ENCODE peak calls at places on chromosomes 7 and 10, in eight cellular contexts. I is mammary epithelial cell; U is transverse colon; N is cardiac muscle cell; J is CD8-positive, alpha-beta T cell; S is left ventricle myocardium inferior; K is neuronal stem cell; L is lung. G is an unnamed sample.
A peak's percentile ranks its signal among the peaks of the same experiment; 100 is the strongest.

GRCh38 chr10:100776671-100777070 is 31.3 kb downstream of the PAX2 start:
- DNase-seq in U (no peak), N (no peak), L (no peak), J (no peak), I (no peak), S (no peak), K (no peak), G (no peak)

GRCh38 chr7:73652541-73652949 is 15.1 kb upstream of the VPS37D start:
- DNase-seq in K (no peak), L (no peak), S (no peak), N (no peak), U (peak; percentile 55), I (no peak), J (no peak), G (no peak)

GRCh38 chr10:3239066-3239919 is 66.7 kb upstream of the PITRM1 start:
- DNase-seq in J (peak; percentile 59), S (peak; percentile 72), U (peak; percentile 83), K (peak; percentile 46), I (peak; percentile 26), L (peak; percentile 75), N (peak; percentile 81), G (peak; percentile 59)

GRCh38 chr10:116891208-116891607 is 41.9 kb downstream of the ENO4 start:
- DNase-seq in L (no peak), S (peak; percentile 60), U (peak; percentile 67), I (peak; percentile 80), J (no peak), N (peak; percentile 88), K (no peak), G (peak; percentile 78)

GRCh38 chr10:100008708-100009282 is 952 bp downstream of the DNMBP start:
- DNase-seq in S (no peak), N (no peak), K (no peak), J (no peak), I (no peak), L (no peak), U (no peak), G (no peak)

GRCh38 chr10:118209215-118209614 is 132.9 kb downstream of the FAM204A start:
- DNase-seq in J (no peak), L (no peak), I (peak; percentile 26), U (no peak), K (no peak), S (no peak), N (no peak), G (no peak)

GRCh38 chr7:28904539-28905143 is 53.5 kb downstream of the TRIL start:
- DNase-seq in K (no peak), U (no peak), L (no peak), J (no peak), I (no peak), N (peak; percentile 22), S (no peak), G (no peak)

GRCh38 chr10:79446451-79447020 is 1.1 kb upstream of the ZCCHC24 start:
- DNase-seq in U (peak; percentile 58), N (peak; percentile 53), K (peak; percentile 68), L (peak; percentile 73), I (no peak), J (no peak), S (peak; percentile 78), G (peak; percentile 67)

GRCh38 chr7:92953657-92954056 is 117.3 kb upstream of the CDK6 start:
- DNase-seq in N (peak; percentile 6), S (no peak), L (no peak), U (no peak), K (no peak), J (no peak), I (no peak), G (no peak)

GRCh38 chr7:143391462-143392404 is 10.6 kb downstream of the ZYX start:
- DNase-seq in S (peak; percentile 71), J (no peak), I (no peak), K (no peak), N (peak; percentile 91), U (peak; percentile 57), L (no peak), G (no peak)

GRCh38 chr10:43075612-43076003 is 1.3 kb upstream of the RET start:
- DNase-seq in U (no peak), K (no peak), S (no peak), L (no peak), I (peak; percentile 14), N (no peak), J (no peak), G (no peak)

GRCh38 chr7:143892527-143893300 is 9.3 kb downstream of the TCAF1 start:
- DNase-seq in N (peak; percentile 57), U (no peak), I (peak; percentile 35), S (no peak), K (no peak), L (no peak), J (no peak), G (no peak)

GRCh38 chr7:117212969-117213877 is 109.6 kb downstream of the WNT2 start:
- DNase-seq in K (peak; percentile 54), U (peak; percentile 43), L (peak; percentile 52), N (peak; percentile 72), I (peak; percentile 38), J (peak; percentile 9), S (peak; percentile 24), G (peak; percentile 70)

GRCh38 chr7:30656611-30657010 is 25.6 kb downstream of the CRHR2 start:
- DNase-seq in L (no peak), U (no peak), K (no peak), I (no peak), J (no peak), S (no peak), N (no peak), G (no peak)

GRCh38 chr10:122657255-122657654 is 42.4 kb downstream of the C10orf120 start:
- DNase-seq in N (no peak), J (no peak), L (no peak), U (no peak), I (no peak), K (no peak), S (no peak), G (no peak)

DNA sequence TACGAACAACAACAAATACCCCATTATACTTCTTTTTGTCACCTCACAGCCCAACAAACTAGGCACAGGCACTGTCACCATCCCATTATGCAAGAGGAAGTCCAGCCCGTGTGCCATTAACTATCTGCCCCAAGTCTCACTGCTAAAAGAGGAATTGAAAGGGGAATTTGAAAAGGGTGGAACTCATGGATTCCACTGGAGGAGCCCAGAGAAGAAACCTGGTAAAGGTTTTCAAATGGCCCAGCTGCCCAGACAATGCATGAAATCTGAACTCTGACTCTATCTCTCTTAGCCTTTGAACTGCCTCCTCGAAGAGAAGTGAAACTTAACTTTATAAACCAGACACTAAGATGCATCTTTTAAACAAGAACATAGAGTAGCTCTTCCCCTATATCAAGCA is 130.0 kb downstream of the PLXNA4 start:
- DNase-seq in U (no peak), S (no peak), K (no peak), I (no peak), N (no peak), J (no peak), L (no peak), G (no peak)
- H3K4me1 ChIP-seq in U (no peaks in the 10 kb centered on the region), S (peaks cover 16% of the 10 kb centered on the region), K (peaks cover 3% of the 10 kb centered on the region), I (no peaks in the 10 kb centered on the region), N (peaks cover 20% of the 10 kb centered on the region), J (peaks cover 27% of the 10 kb centered on the region), L (no peaks in the 10 kb centered on the region), G (no peaks in the 10 kb centered on the region)

DNA sequence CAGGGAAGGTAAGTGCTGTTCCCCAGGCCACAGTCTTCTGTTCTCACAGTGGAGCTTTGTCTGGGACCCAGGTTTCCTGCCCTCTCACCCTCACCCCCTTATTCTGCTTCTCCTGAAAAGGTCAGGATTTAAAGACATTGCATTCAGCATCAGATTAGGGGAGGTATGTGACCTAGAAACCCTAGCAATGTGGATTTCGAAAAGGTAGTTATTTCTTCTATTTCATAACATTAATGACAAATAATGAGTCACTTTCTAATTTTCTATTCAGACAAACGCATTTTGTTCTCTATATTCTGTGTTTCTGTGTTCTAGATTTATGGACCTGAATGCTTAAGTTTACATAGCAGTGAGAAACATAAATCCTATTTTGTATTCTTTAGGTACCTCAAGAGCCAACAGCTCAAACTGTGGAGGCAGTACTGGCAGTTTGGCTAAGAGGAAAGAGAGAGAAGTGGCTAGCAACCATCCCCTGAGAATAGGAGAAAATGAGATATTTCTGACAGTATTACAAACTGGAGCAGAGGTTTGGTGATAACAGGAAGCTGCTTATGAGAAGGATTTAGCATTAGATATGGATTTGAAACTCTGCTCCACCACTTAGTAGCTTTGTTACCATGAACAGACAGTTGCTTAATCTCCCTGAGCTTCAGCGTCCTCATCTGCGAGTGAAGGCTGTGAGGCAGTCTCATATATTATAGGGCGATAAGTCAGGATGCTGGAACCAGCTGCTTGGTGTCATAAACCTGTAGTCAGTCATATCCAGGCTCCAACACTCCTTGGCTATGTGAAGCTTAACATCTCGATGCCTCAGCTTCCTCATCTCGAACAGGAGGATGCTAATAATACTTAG is 28.2 kb downstream of the CDK14 start:
- DNase-seq in I (peak; percentile 66), U (no peak), K (no peak), L (no peak), S (no peak), J (no peak), N (peak; percentile 66), G (no peak)
- H3K4me1 ChIP-seq in I (peaks cover 34% of the 10 kb centered on the region), U (peaks cover 19% of the 10 kb centered on the region), K (peaks cover 27% of the 10 kb centered on the region), L (peaks cover 31% of the 10 kb centered on the region), S (peaks cover 61% of the 10 kb centered on the region), J (no peaks in the 10 kb centered on the region), N (peaks cover 47% of the 10 kb centered on the region), G (peaks cover 51% of the 10 kb centered on the region)

DNA sequence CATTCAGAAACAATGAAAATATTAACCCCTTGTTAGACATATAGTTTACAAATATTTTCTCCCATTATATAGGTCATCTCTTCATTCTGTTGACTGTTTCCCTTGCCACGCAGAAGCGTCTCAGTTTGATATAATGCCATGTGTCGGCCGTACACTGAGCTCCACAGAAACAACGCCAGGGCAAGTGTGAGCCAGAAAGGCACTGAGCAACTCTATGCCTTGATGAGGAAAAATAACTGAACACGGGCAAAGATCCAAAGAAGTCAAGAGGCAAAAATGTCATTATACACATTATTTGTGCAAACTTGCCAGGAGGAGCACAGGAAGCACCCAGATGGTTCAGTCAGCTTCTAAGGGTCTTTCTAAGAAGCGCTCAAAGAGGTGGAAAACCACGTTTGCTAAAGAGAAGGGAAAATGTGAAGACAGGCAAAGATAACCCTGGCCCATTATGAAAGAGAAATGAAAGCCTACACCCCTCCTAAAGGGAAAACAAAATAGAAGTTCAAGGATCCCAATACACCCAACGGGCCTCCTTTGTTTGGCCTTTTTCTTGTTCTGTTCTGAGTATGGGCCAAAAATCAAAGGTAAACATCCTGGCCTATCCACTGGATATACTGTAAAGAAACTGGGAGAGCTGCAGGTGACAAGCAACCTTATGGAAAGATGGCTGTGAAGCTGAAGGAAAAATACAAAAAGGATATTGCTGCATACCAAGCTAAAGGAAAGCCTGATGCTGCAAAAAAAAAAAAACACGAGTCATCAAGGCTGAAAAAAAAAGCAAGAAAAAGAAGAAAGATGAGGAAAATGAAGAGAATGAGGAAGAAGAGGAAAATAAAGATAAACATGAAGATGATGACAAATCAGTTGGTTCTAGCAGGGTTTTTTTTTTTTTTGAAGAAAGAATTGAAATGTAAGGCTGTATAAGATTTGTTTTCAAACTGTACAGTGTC is 15.5 kb downstream of the ARHGAP12 start:
- DNase-seq in I (no peak), U (no peak), J (no peak), S (no peak), L (no peak), K (no peak), N (peak; percentile 46), G (no peak)
- H3K4me1 ChIP-seq in I (peaks cover 18% of the 10 kb centered on the region), U (peaks cover 16% of the 10 kb centered on the region), J (peaks cover 26% of the 10 kb centered on the region), S (peaks cover 34% of the 10 kb centered on the region), L (peaks cover 17% of the 10 kb centered on the region), K (peaks cover 7% of the 10 kb centered on the region), N (peaks cover 22% of the 10 kb centered on the region), G (peaks cover 5% of the 10 kb centered on the region)

DNA sequence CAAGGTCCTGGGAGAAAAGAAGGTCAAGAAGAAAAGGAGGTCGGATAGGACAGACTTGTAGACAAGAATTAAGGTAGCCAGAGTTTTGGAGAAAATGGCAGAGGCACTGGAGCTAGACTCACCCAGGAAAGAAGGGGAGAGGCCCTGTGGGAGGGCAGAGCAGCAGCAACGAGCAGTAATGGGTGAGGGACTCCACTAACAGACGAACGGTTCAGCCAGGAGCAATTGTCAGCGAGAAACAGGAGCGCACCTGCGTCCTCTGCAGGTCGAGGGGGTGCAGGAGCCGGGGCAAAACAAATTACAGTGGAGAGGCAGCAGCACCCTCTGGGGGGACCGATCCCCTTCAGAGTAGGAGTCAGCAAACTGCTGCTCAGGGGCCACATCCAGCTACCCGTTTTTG is 18.5 kb upstream of the IGFBP3 start:
- DNase-seq in U (no peak), S (no peak), I (no peak), K (no peak), J (no peak), L (no peak), N (no peak), G (no peak)
- H3K4me1 ChIP-seq in U (no peaks in the 10 kb centered on the region), S (no peaks in the 10 kb centered on the region), I (no peaks in the 10 kb centered on the region), K (peaks cover 8% of the 10 kb centered on the region), J (peaks cover 23% of the 10 kb centered on the region), L (no peaks in the 10 kb centered on the region), N (no peaks in the 10 kb centered on the region), G (no peaks in the 10 kb centered on the region)

G was measured in SJSA1.